ENCODE peak calls at places on chromosomes 4 and X, in seven cellular contexts. L is HepG2, E is HCT116, M is H1, N is K562, C is GM12878, A is SK-N-SH. D is an unnamed sample.

GRCh38 chrX:27391601-27392000 is 71.5 kb downstream of the PPP4R3C start:
- DNase-seq in L (no peak), E (no peak), M (no peak), N (no peak), C (no peak), A (no peak), D (no peak)

GRCh38 chr4:159097785-159098184 is 5.1 kb upstream of the RAPGEF2 start:
- DNase-seq in L (no peak), E (no peak), M (no peak), N (no peak), C (no peak), A (no peak), D (no peak)

GRCh38 chrX:50165727-50166126 is 35.1 kb downstream of the AKAP4 start:
- DNase-seq in L (no peak), E (no peak), M (no peak), N (no peak), C (no peak), A (no peak), D (no peak)

GRCh38 chrX:38805294-38806053 is 4.2 kb downstream of the MID1IP1 start:
- DNase-seq in L (peak; percentile 56), E (no peak), M (peak; percentile 47), N (peak; percentile 51), C (no peak), A (peak; percentile 53), D (peak; percentile 30)

GRCh38 chrX:9342581-9343051 is 122.2 kb upstream of the TBL1X start:
- DNase-seq in L (peak; percentile 29), E (peak; percentile 71), M (peak; percentile 77), N (peak; percentile 90), C (no peak), A (peak; percentile 90), D (peak; percentile 77)

GRCh38 chrX:82589410-82589809 is 918.7 kb upstream of the POU3F4 start:
- DNase-seq in L (no peak), E (peak; percentile 6), M (no peak), N (no peak), C (no peak), A (no peak), D (no peak)

GRCh38 chrX:133776072-133776471 is 209.3 kb downstream of the GPC3 start:
- DNase-seq in L (no peak), E (no peak), M (peak; percentile 79), N (peak; percentile 15), C (no peak), A (peak; percentile 31), D (no peak)

GRCh38 chrX:19514791-19515614 is at the start of gene MAP3K15:
- DNase-seq in L (peak; percentile 13), E (no peak), M (peak; percentile 56), N (peak; percentile 29), C (no peak), A (peak; percentile 74), D (no peak)

GRCh38 chr4:98609946-98610345 is 48.5 kb downstream of the TSPAN5 start:
- DNase-seq in L (no peak), E (no peak), M (no peak), N (no peak), C (no peak), A (no peak), D (no peak)

GRCh38 chr4:169663894-169664293 is 43.5 kb downstream of the CLCN3 start:
- DNase-seq in L (peak; percentile 22), E (no peak), M (no peak), N (no peak), C (no peak), A (no peak), D (no peak)

GRCh38 chr4:2785613-2786012 is 7.3 kb upstream of the SH3BP2 start:
- DNase-seq in L (no peak), E (no peak), M (no peak), N (peak; percentile 45), C (peak; percentile 48), A (no peak), D (peak; percentile 48)

GRCh38 chr4:3306465-3306864 is 13.6 kb downstream of the RGS12 start:
- DNase-seq in L (no peak), E (no peak), M (no peak), N (no peak), C (no peak), A (no peak), D (no peak)

GRCh38 chrX:40434947-40435346 is 145.8 kb upstream of the ATP6AP2 start:
- DNase-seq in L (no peak), E (no peak), M (peak; percentile 44), N (peak; percentile 79), C (no peak), A (peak; percentile 51), D (no peak)
- TF ChIP-seq JUND in L (no peak), E (no peak), M (no peak), N (peak; percentile 45), C (no peak), A (no peak), D (no peak)

DNA sequence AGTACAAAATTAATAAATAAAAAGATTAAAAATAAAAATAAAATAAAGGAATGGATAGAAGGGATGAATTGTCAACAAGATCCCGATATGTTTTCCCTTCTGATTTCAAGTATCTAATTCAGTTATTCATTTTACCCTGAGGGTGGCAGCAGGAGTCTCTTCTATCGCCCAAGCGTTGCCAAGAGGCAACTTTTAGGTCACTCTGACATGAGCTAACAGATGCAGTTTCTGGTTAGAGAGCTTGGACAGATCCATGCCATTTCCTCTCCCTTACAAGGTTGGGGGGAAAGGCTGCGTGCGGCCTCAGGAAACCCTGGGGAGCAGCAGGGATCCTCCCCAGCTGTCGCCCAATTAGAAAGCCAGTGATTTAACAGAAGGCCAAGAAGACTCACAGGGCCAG is 35.3 kb upstream of the WAS start:
- DNase-seq in L (peak; percentile 28), E (no peak), M (peak; percentile 50), N (peak; percentile 12), C (no peak), A (peak; percentile 49), D (peak; percentile 81)
- TF ChIP-seq JUND in L (no peak), E (no peak), M (no peak), N (no peak), C (no peak), A (no peak), D (no peak)

GRCh38 chr4:119099227-119099910 is 36.3 kb upstream of the MYOZ2 start:
- DNase-seq in L (no peak), E (no peak), M (no peak), N (no peak), C (no peak), A (peak; percentile 27), D (no peak)

GRCh38 chr4:119093042-119093827 is 42.4 kb upstream of the MYOZ2 start:
- DNase-seq in L (no peak), E (no peak), M (no peak), N (no peak), C (no peak), A (no peak), D (no peak)

GRCh38 chr4:119098306-119098705 is 37.3 kb upstream of the MYOZ2 start:
- DNase-seq in L (no peak), E (no peak), M (no peak), N (no peak), C (no peak), A (no peak), D (no peak)

GRCh38 chr4:119100640-119101039 is 35.0 kb upstream of the MYOZ2 start:
- DNase-seq in L (no peak), E (no peak), M (no peak), N (no peak), C (no peak), A (no peak), D (no peak)

DNA sequence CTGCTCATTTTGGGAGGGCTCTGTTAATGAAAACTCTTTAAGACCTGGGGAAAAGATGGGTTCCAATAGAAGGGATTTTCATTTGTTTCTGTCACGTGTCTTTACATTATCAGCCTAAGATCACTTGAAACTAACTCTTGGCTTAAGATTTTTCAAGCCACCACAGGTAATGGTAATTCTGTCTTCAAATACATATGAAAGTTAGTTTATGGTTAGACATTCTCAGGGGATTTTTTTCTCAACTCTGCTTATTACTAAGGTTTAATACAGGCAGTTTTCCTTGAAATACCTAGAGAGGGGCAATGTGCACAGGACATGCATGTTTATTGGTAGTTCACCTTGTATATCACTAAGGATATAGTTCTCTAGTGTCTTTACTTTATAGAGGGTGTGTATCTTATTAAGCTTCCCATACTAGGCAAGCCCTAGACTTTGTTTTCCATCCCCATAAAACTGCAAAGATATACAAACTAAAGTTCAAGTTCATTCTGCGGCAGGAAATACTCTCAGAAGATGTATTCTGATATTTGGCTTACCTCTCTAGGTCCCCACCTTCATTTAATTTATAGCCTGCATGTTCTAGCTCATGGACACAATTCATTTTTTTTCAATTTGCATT is 38.2 kb upstream of the MYOZ2 start:
- DNase-seq in L (no peak), E (no peak), M (no peak), N (no peak), C (no peak), A (no peak), D (no peak)
- TF ChIP-seq JUND in L (no peak), E (no peak), M (no peak), N (no peak), C (no peak), A (no peak), D (no peak)

DNA sequence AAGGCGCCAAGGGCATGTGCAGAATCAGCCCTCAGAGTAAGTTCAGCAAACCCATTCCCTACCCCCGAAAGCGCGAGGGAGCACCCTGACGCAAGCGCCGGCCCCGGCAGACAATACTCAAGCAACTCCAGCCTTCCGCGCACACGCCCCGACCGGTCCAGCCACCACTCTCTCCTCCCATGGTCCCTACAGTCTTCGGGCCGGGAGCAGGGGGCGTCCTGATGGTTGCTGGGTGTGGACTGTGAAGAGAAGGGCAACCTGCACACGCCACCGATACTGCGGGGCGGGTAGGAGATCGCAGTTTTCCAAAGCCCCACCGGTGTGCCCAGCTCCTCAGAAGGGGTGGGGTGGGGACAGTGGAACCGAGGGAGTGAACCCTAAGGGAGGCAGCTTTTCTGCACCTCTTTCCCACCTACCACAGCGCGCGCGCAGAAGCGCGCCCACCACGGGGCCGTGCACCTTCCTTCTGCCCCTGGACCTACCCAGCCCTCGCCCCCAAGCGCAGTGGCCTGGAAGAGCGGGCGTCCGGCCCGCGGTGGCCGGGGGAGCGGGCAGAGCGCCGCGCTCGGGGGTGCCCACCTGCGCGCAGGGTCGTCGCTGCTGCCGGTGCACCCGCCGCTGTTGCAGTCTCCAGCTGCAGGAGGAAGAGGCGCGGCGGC is 650.2 kb upstream of the DIPK2B start:
- DNase-seq in L (peak; percentile 6), E (no peak), M (peak; percentile 48), N (no peak), C (no peak), A (peak; percentile 8), D (no peak)
- TF ChIP-seq JUND in L (no peak), E (no peak), M (no peak), N (no peak), C (no peak), A (no peak), D (no peak)

DNA sequence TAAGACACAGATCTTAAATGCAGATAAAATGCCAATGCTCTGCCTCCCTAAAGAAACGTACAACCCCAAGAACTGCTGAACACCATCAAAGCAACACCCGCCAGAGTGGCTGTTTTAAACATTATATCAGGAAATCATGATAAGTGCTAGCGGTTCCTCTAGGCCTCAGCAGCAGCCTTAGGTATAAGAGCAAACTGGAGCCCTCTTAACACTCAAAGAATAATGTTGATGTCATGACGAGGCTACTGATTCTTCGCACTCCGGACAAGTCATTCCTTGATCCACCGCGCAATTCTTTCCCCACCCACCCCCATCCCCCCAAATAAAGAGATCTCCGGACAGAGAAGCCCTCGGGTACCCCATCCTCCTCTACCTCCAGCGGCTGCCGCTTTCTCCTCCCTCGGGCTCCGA is 507 bp downstream of the LIN54 start:
- DNase-seq in L (no peak), E (no peak), M (no peak), N (peak; percentile 32), C (no peak), A (no peak), D (no peak)
- TF ChIP-seq JUND in L (no peak), E (no peak), M (no peak), N (no peak), C (no peak), A (no peak), D (no peak)

GRCh38 chrX:1093112-1093511 is 119.3 kb downstream of the CRLF2 start:
- DNase-seq in L (no peak), E (no peak), M (no peak), N (no peak), C (no peak), A (no peak), D (no peak)
- TF ChIP-seq JUND in L (no peak), E (no peak), M (no peak), N (no peak), C (no peak), A (no peak), D (no peak)

D was measured in T47D.